ENCODE peak calls at places on chromosomes 6 and 20, in nine cellular contexts. R is WTC11, P is AG04450, O is lower lobe of right lung, D is hepatocyte, L is AG09319, N is ascending aorta, J is GM12865, Q is nephron progenitor cell. Z is an unnamed sample.

GRCh38 chr6:16481680-16482079 is 243.3 kb downstream of the GMPR start:
- DNase-seq in R (no peak), P (no peak), O (no peak), D (no peak), L (no peak), N (no peak), J (peak; percentile 73), Q (no peak), Z (no peak)

GRCh38 chr20:59039233-59039632 is 3.4 kb downstream of the PRELID3B start:
- DNase-seq in R (no peak), P (no peak), O (no peak), D (no peak), L (no peak), N (no peak), J (no peak), Q (no peak), Z (peak; percentile 33)

GRCh38 chr6:132465530-132466485 is 47.1 kb downstream of the STX7 start:
- DNase-seq in R (no peak), P (no peak), O (no peak), D (no peak), L (no peak), N (no peak), J (peak; percentile 24), Q (no peak), Z (no peak)

GRCh38 chr6:99905209-99906106 is 88.6 kb downstream of the MCHR2 start:
- DNase-seq in R (no peak), P (no peak), O (no peak), D (peak; percentile 69), L (peak; percentile 3), N (no peak), J (peak; percentile 50), Q (peak; percentile 11), Z (peak; percentile 42)

GRCh38 chr20:61963885-61964674 is 101.6 kb downstream of the TAF4 start:
- DNase-seq in R (no peak), P (no peak), O (no peak), D (no peak), L (no peak), N (no peak), J (no peak), Q (no peak), Z (no peak)

GRCh38 chr6:42962502-42963178 is 2.1 kb downstream of the GNMT start:
- DNase-seq in R (no peak), P (no peak), O (no peak), D (no peak), L (no peak), N (no peak), J (no peak), Q (no peak), Z (no peak)

GRCh38 chr6:42788671-42789070 is 6.8 kb downstream of the BICRAL start:
- DNase-seq in R (no peak), P (no peak), O (no peak), D (no peak), L (no peak), N (no peak), J (no peak), Q (no peak), Z (no peak)

GRCh38 chr20:3890410-3890751 is 1.2 kb downstream of the PANK2 start:
- DNase-seq in R (no peak), P (no peak), O (no peak), D (no peak), L (no peak), N (no peak), J (peak; percentile 39), Q (no peak), Z (peak; percentile 39)

GRCh38 chr20:24488800-24489175 is 19.4 kb downstream of the SYNDIG1 start:
- DNase-seq in R (no peak), P (no peak), O (no peak), D (no peak), L (no peak), N (no peak), J (no peak), Q (no peak), Z (no peak)

GRCh38 chr6:43247115-43247999 is 4.1 kb downstream of the TTBK1 start:
- DNase-seq in R (peak; percentile 93), P (no peak), O (peak; percentile 91), D (peak; percentile 84), L (no peak), N (peak; percentile 88), J (peak; percentile 86), Q (peak; percentile 81), Z (peak; percentile 31)

GRCh38 chr6:88780714-88781389 is 182.6 kb downstream of the RNGTT start:
- DNase-seq in R (peak; percentile 29), P (peak; percentile 46), O (no peak), D (peak; percentile 78), L (peak; percentile 45), N (no peak), J (peak; percentile 84), Q (peak; percentile 38), Z (peak; percentile 86)

GRCh38 chr6:134948142-134948541 is 1.8 kb downstream of the ALDH8A1 start:
- DNase-seq in R (no peak), P (no peak), O (no peak), D (no peak), L (no peak), N (no peak), J (no peak), Q (no peak), Z (no peak)

GRCh38 chr6:22906091-22906549 is 336.8 kb downstream of the HDGFL1 start:
- DNase-seq in R (no peak), P (no peak), O (no peak), D (peak; percentile 44), L (no peak), N (no peak), J (no peak), Q (no peak), Z (peak; percentile 59)
- TF ChIP-seq CTCF in R (no peak), P (peak; percentile 22), O (peak; percentile 20), D (peak; percentile 43), L (peak; percentile 21), N (peak; percentile 42), J (no peak), Q (no peak), Z (peak; percentile 52)

GRCh38 chr6:1802495-1803395 is 193.0 kb downstream of the FOXC1 start:
- DNase-seq in R (no peak), P (no peak), O (no peak), D (no peak), L (no peak), N (no peak), J (no peak), Q (no peak), Z (no peak)
- TF ChIP-seq CTCF in R (no peak), P (no peak), O (no peak), D (no peak), L (no peak), N (no peak), J (no peak), Q (no peak), Z (no peak)

DNA sequence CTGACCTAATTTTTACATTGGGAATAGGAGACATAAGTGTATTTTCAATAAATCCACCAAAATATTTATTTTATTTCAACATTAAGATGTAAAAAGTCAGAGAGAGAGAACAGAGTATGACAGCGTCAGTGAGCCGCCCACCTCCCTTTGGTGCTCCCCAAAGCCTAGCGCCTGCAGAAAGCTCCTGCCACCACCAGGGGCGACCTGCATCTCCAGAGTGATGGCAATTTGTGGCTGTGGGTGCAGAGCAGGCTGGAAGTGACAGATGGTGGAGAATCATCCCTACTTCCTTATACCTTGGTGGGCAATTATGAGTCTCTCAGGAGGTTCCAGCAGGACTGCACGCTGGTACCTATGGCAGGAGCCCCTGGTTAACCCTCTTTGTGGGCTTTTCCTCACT is 87.3 kb downstream of the PTPRT start:
- DNase-seq in R (peak; percentile 67), P (no peak), O (no peak), D (no peak), L (no peak), N (no peak), J (peak; percentile 2), Q (peak; percentile 27), Z (no peak)
- TF ChIP-seq CTCF in R (peak; percentile 47), P (no peak), O (no peak), D (no peak), L (no peak), N (no peak), J (peak; percentile 23), Q (peak; percentile 23), Z (no peak)

GRCh38 chr6:133583907-133584306 is 305.0 kb upstream of the TCF21 start:
- DNase-seq in R (no peak), P (no peak), O (no peak), D (no peak), L (no peak), N (no peak), J (no peak), Q (no peak), Z (no peak)
- TF ChIP-seq CTCF in R (no peak), P (no peak), O (no peak), D (no peak), L (no peak), N (no peak), J (no peak), Q (no peak), Z (no peak)

GRCh38 chr20:47784599-47785320 is 521 bp downstream of the SULF2 start:
- DNase-seq in R (peak; percentile 44), P (no peak), O (no peak), D (peak; percentile 68), L (no peak), N (no peak), J (peak; percentile 12), Q (peak; percentile 66), Z (peak; percentile 67)
- TF ChIP-seq CTCF in R (no peak), P (peak; percentile 23), O (no peak), D (peak; percentile 19), L (peak; percentile 3), N (peak; percentile 30), J (no peak), Q (no peak), Z (peak; percentile 32)

GRCh38 chr6:31585531-31585930 is 546 bp upstream of the LST1 start:
- DNase-seq in R (peak; percentile 62), P (no peak), O (no peak), D (no peak), L (no peak), N (no peak), J (peak; percentile 83), Q (no peak), Z (no peak)
- TF ChIP-seq CTCF in R (peak; percentile 54), P (peak; percentile 33), O (peak; percentile 22), D (no peak), L (peak; percentile 11), N (no peak), J (peak; percentile 62), Q (peak; percentile 33), Z (peak; percentile 20)